ENCODE peak calls at places on chromosome 5, in six cellular contexts. E, D, T, Z, F and A are unnamed samples.
A peak's percentile ranks its signal among the peaks of the same experiment; 100 is the strongest.

GRCh38 chr5:175181331-175181730 is 262.7 kb downstream of the DRD1 start:
- DNase-seq in E (no peak), D (no peak), T (no peak), Z (no peak), F (no peak), A (no peak)

GRCh38 chr5:159456722-159457462 is 126.6 kb upstream of the IL12B start:
- DNase-seq in E (no peak), D (no peak), T (no peak), Z (no peak), F (peak; percentile 31), A (no peak)

GRCh38 chr5:163357636-163358035 is 79.8 kb upstream of the CCNG1 start:
- DNase-seq in E (no peak), D (no peak), T (no peak), Z (no peak), F (no peak), A (no peak)

GRCh38 chr5:135139397-135140134 is 105.5 kb upstream of the PITX1 start:
- DNase-seq in E (peak; percentile 42), D (peak; percentile 96), T (no peak), Z (no peak), F (no peak), A (no peak)

GRCh38 chr5:155794801-155795200 is 532.2 kb upstream of the SGCD start:
- DNase-seq in E (no peak), D (no peak), T (no peak), Z (no peak), F (no peak), A (no peak)

GRCh38 chr5:111143910-111144309 is 51.8 kb downstream of the WDR36 start:
- DNase-seq in E (no peak), D (peak; percentile 19), T (no peak), Z (peak; percentile 84), F (no peak), A (no peak)

GRCh38 chr5:167790462-167791260 is 500.8 kb upstream of the WWC1 start:
- DNase-seq in E (no peak), D (no peak), T (no peak), Z (no peak), F (no peak), A (no peak)

GRCh38 chr5:167633931-167634341 is 657.5 kb upstream of the WWC1 start:
- DNase-seq in E (no peak), D (no peak), T (no peak), Z (no peak), F (no peak), A (no peak)

GRCh38 chr5:167642779-167643517 is 648.5 kb upstream of the WWC1 start:
- DNase-seq in E (no peak), D (peak; percentile 46), T (no peak), Z (no peak), F (no peak), A (no peak)

GRCh38 chr5:107670028-107670926 is 460 bp downstream of the EFNA5 start:
- DNase-seq in E (peak; percentile 40), D (peak; percentile 5), T (peak; percentile 49), Z (peak; percentile 65), F (no peak), A (no peak)

GRCh38 chr5:173974688-173975239 is 14.2 kb upstream of the C5orf47 start:
- DNase-seq in E (no peak), D (no peak), T (no peak), Z (no peak), F (no peak), A (no peak)

GRCh38 chr5:74200560-74200959 is 440.0 kb downstream of the ENC1 start:
- DNase-seq in E (no peak), D (no peak), T (no peak), Z (no peak), F (no peak), A (no peak)

GRCh38 chr5:138095100-138095907 is 11.5 kb downstream of the WNT8A start:
- DNase-seq in E (no peak), D (no peak), T (no peak), Z (no peak), F (no peak), A (no peak)

GRCh38 chr5:66436721-66437120 is 159.5 kb upstream of the MAST4 start:
- DNase-seq in E (no peak), D (no peak), T (peak; percentile 20), Z (no peak), F (no peak), A (no peak)

GRCh38 chr5:10434392-10434791 is 7.3 kb upstream of the ROPN1L start:
- DNase-seq in E (no peak), D (peak; percentile 37), T (no peak), Z (no peak), F (no peak), A (no peak)

GRCh38 chr5:148381906-148382305 is 1.9 kb upstream of the FBXO38 start:
- DNase-seq in E (no peak), D (no peak), T (no peak), Z (no peak), F (no peak), A (no peak)

GRCh38 chr5:134600600-134600999 is 32.0 kb downstream of the SAR1B start:
- DNase-seq in E (no peak), D (no peak), T (no peak), Z (no peak), F (no peak), A (no peak)

GRCh38 chr5:157449011-157449723 is 10.8 kb upstream of the NIPAL4 start:
- DNase-seq in E (peak; percentile 35), D (no peak), T (no peak), Z (no peak), F (no peak), A (no peak)

GRCh38 chr5:177314376-177315342 is 3.0 kb upstream of the MXD3 start:
- DNase-seq in E (no peak), D (no peak), T (no peak), Z (peak; percentile 52), F (no peak), A (no peak)

GRCh38 chr5:169213479-169213878 is 87.5 kb downstream of the SLIT3 start:
- DNase-seq in E (no peak), D (no peak), T (no peak), Z (no peak), F (no peak), A (no peak)

GRCh38 chr5:34721359-34721758 is 65.2 kb downstream of the RAI14 start:
- DNase-seq in E (no peak), D (no peak), T (no peak), Z (no peak), F (no peak), A (no peak)